ENCODE peak calls at places on chromosomes 7 and 10, in five cellular contexts. One of them, this sample, is unnamed.
A peak's percentile ranks its signal among the peaks of the same experiment; 100 is the strongest.

GRCh38 chr10:132837905-132838304 is 52.0 kb upstream of the NKX6-2 start:
- DNase-seq in GM12865: no peak
- DNase-seq in GM23338: no peak
- DNase-seq in lower lobe of right lung: no peak
- DNase-seq in astrocyte: no peak
- DNase-seq in this sample: no peak

GRCh38 chr10:113458461-113458860 is 94.4 kb upstream of the HABP2 start:
- DNase-seq in GM12865: no peak
- DNase-seq in GM23338: no peak
- DNase-seq in lower lobe of right lung: no peak
- DNase-seq in astrocyte: no peak
- DNase-seq in this sample: no peak

GRCh38 chr7:91892821-91893340 is 12.4 kb upstream of the MTERF1 start:
- DNase-seq in GM12865: no peak
- DNase-seq in GM23338: no peak
- DNase-seq in lower lobe of right lung: no peak
- DNase-seq in astrocyte: peak; percentile 76
- DNase-seq in this sample: no peak

GRCh38 chr10:26931223-26931622 is 70.5 kb upstream of the ABI1 start:
- DNase-seq in GM12865: peak; percentile 51
- DNase-seq in GM23338: peak; percentile 83
- DNase-seq in lower lobe of right lung: no peak
- DNase-seq in astrocyte: no peak
- DNase-seq in this sample: no peak

GRCh38 chr7:32594965-32595364 is 99.7 kb downstream of the AVL9 start:
- DNase-seq in GM12865: no peak
- DNase-seq in GM23338: no peak
- DNase-seq in lower lobe of right lung: no peak
- DNase-seq in astrocyte: peak; percentile 45
- DNase-seq in this sample: no peak

GRCh38 chr7:50552921-50553320 is 12.3 kb downstream of the DDC start:
- DNase-seq in GM12865: peak; percentile 21
- DNase-seq in GM23338: peak; percentile 57
- DNase-seq in lower lobe of right lung: no peak
- DNase-seq in astrocyte: peak; percentile 37
- DNase-seq in this sample: peak; percentile 21

GRCh38 chr7:41916450-41916927 is 213.6 kb upstream of the INHBA start:
- DNase-seq in GM12865: no peak
- DNase-seq in GM23338: no peak
- DNase-seq in lower lobe of right lung: no peak
- DNase-seq in astrocyte: peak; percentile 99
- DNase-seq in this sample: peak; percentile 44

GRCh38 chr7:141193066-141193465 is 119.2 kb downstream of the TMEM178B start:
- DNase-seq in GM12865: no peak
- DNase-seq in GM23338: no peak
- DNase-seq in lower lobe of right lung: no peak
- DNase-seq in astrocyte: no peak
- DNase-seq in this sample: no peak

GRCh38 chr10:78312197-78313046 is 278.8 kb downstream of the RPS24 start:
- DNase-seq in GM12865: no peak
- DNase-seq in GM23338: no peak
- DNase-seq in lower lobe of right lung: no peak
- DNase-seq in astrocyte: peak; percentile 74
- DNase-seq in this sample: no peak

GRCh38 chr10:11616021-11616420 is 4.6 kb upstream of the USP6NL start:
- DNase-seq in GM12865: no peak
- DNase-seq in GM23338: no peak
- DNase-seq in lower lobe of right lung: no peak
- DNase-seq in astrocyte: no peak
- DNase-seq in this sample: no peak

GRCh38 chr7:144474800-144475521 is 71.5 kb upstream of the NOBOX start:
- DNase-seq in GM12865: no peak
- DNase-seq in GM23338: no peak
- DNase-seq in lower lobe of right lung: no peak
- DNase-seq in astrocyte: no peak
- DNase-seq in this sample: peak; percentile 13

GRCh38 chr10:47043928-47044544 is 132.8 kb downstream of the PTPN20 start:
- DNase-seq in GM12865: no peak
- DNase-seq in GM23338: no peak
- DNase-seq in lower lobe of right lung: peak; percentile 39
- DNase-seq in astrocyte: no peak
- DNase-seq in this sample: no peak

GRCh38 chr10:72736176-72736795 is 44.3 kb downstream of the MCU start:
- DNase-seq in GM12865: no peak
- DNase-seq in GM23338: no peak
- DNase-seq in lower lobe of right lung: no peak
- DNase-seq in astrocyte: peak; percentile 24
- DNase-seq in this sample: peak; percentile 73

GRCh38 chr10:125153693-125154490 is 6.5 kb downstream of the CTBP2 start:
- DNase-seq in GM12865: no peak
- DNase-seq in GM23338: no peak
- DNase-seq in lower lobe of right lung: no peak
- DNase-seq in astrocyte: peak; percentile 56
- DNase-seq in this sample: no peak

GRCh38 chr10:48478469-48478868 is 126.4 kb downstream of the ARHGAP22 start:
- DNase-seq in GM12865: no peak
- DNase-seq in GM23338: no peak
- DNase-seq in lower lobe of right lung: no peak
- DNase-seq in astrocyte: no peak
- DNase-seq in this sample: no peak

GRCh38 chr7:131553906-131554305 is 2.5 kb downstream of the PODXL start:
- DNase-seq in GM12865: no peak
- DNase-seq in GM23338: no peak
- DNase-seq in lower lobe of right lung: no peak
- DNase-seq in astrocyte: no peak
- DNase-seq in this sample: no peak

GRCh38 chr7:33262476-33262875 is 133.1 kb downstream of the BBS9 start:
- DNase-seq in GM12865: no peak
- DNase-seq in GM23338: peak; percentile 22
- DNase-seq in lower lobe of right lung: no peak
- DNase-seq in astrocyte: peak; percentile 27
- DNase-seq in this sample: no peak

GRCh38 chr10:11035318-11035920 is 17.7 kb downstream of the CELF2 start:
- DNase-seq in GM12865: no peak
- DNase-seq in GM23338: peak; percentile 59
- DNase-seq in lower lobe of right lung: no peak
- DNase-seq in astrocyte: peak; percentile 80
- DNase-seq in this sample: peak; percentile 6

GRCh38 chr7:14835399-14835798 is 67.2 kb downstream of the DGKB start:
- DNase-seq in GM12865: no peak
- DNase-seq in GM23338: no peak
- DNase-seq in lower lobe of right lung: no peak
- DNase-seq in astrocyte: no peak
- DNase-seq in this sample: peak; percentile 55

GRCh38 chr7:108368466-108368865 is 87.8 kb downstream of the NRCAM start:
- DNase-seq in GM12865: no peak
- DNase-seq in GM23338: no peak
- DNase-seq in lower lobe of right lung: no peak
- DNase-seq in astrocyte: no peak
- DNase-seq in this sample: no peak

GRCh38 chr7:30863694-30864011 is 48.0 kb upstream of the AQP1 start:
- DNase-seq in GM12865: no peak
- DNase-seq in GM23338: no peak
- DNase-seq in lower lobe of right lung: no peak
- DNase-seq in astrocyte: peak; percentile 24
- DNase-seq in this sample: no peak

GRCh38 chr10:69892436-69893215 is 90.9 kb downstream of the COL13A1 start:
- DNase-seq in GM12865: no peak
- DNase-seq in GM23338: no peak
- DNase-seq in lower lobe of right lung: no peak
- DNase-seq in astrocyte: no peak
- DNase-seq in this sample: no peak

DNA sequence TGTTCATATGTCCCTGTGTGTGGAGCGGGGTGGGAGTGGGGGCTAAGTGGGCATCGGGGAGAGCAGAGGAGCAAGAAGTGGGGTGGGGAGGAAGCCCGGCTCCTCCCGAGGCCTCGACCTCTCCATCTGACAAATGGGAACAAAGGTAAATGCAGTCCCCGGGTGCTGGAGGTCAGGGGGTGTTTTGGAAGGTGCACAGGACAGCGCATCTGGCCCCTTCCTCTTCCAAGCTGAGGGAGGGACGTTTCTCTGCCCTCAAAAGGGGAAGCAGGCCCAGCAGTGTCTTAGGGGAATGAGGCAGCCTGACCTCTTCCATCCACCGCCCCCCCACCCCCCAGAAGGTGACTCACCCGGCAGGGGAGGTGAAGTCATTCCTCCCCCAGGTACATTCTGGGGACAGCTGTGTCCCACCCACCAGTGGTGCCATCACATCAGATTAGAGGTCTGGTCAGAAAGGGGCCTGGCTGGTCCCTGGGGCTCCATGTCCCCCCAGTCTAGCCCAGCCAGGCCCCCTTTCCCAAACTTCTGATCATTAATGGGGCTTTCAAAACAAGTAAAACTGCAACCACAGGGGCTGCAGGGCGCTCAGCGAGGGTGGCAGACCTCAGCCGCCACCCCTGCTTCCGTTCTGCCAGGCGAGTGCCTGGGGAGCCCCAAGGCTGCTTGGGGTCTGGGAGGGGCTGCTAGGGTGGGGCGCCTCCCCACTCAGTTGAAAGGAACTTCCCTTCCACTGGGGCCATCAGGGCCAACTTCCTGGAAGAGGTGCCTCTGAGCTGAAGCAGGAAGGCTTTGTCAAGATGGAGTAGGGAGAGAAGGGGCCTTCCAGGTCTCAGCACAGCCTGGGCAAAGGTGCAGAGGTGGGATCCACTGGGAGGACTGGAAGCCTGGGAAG is 10.7 kb downstream of the LFNG start:
- DNase-seq in GM12865: peak; percentile 64
- DNase-seq in GM23338: no peak
- DNase-seq in lower lobe of right lung: peak; percentile 78
- DNase-seq in astrocyte: no peak
- DNase-seq in this sample: no peak
- H3K4me3 ChIP-seq in GM12865: peak overlapping the region; percentile 11
- H3K4me3 ChIP-seq in GM23338: no peak overlapping the region
- H3K4me3 ChIP-seq in lower lobe of right lung: peak overlapping the region; percentile 19
- H3K4me3 ChIP-seq in astrocyte: no peak overlapping the region
- H3K4me3 ChIP-seq in this sample: no peak overlapping the region

DNA sequence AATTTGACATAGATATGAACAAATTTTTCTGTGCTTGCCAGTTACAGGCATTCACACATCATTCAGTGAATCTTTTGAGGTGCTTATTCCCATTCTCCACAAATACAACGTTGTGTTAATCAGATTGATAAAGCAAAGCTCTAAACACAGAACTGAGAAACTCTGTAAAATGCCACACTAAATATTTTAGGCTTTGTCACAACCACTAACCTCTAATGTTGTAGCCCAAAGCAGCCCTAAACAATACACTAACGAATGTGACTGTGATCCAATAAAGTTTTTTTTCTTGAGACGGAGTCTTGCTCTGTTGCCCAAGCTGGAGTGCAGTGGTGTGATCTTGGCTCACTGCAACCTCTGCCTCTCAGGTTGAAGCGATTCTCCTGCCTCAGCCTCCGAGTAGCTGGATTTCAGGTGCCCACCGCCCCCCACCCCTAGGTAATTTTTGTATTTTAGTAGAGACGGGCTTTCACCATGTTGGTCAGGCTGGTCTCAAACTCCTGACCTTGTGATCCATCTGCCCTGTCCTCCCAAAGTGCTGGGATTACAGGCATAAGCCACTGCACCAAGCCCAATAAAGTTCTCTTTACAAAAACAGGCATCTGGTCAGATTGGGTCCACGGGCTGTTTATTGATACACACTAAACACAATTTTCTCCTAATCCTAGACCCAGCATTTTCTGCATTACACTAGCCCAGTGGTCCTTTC is 6.9 kb downstream of the CYCS start:
- DNase-seq in GM12865: no peak
- DNase-seq in GM23338: no peak
- DNase-seq in lower lobe of right lung: no peak
- DNase-seq in astrocyte: no peak
- DNase-seq in this sample: no peak
- H3K4me3 ChIP-seq in GM12865: peak overlapping the region; percentile 17
- H3K4me3 ChIP-seq in GM23338: no peak overlapping the region
- H3K4me3 ChIP-seq in lower lobe of right lung: no peak overlapping the region
- H3K4me3 ChIP-seq in astrocyte: no peak overlapping the region
- H3K4me3 ChIP-seq in this sample: no peak overlapping the region

DNA sequence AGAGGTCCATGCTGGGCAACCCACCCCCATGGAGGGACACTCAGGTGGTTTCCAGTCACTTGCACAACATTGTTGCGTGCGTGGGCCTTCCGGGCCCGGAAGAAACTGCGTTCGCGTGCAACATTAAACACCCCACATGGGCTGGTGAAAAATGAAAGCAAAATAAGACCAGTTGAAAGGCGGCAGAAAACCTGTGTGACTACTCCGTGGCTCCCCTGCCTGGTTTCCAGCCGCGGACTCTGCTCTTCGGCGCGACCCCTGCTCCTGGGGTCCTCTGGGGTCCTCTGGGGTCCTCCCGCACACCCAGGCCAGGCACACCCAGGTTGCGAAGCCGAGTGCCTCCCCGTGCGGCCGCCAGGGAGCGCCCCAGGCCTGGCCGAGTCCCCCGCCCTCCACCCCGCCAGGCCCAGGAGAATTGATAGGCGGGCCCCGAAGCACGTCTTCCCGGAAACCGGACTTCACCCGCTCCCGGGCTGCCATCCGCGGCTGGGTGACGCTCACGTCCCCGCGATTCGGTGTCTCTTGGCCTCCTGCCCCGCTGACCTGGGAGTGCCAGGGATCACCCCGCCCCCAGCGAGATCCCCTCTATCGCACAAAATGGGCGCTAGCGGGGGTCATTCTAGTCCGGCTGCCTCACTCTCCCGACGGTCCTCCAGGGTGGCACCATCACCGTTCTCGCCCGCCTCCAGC is 1.9 kb upstream of the SH2D4B start:
- DNase-seq in GM12865: peak; percentile 93
- DNase-seq in GM23338: peak; percentile 82
- DNase-seq in lower lobe of right lung: peak; percentile 86
- DNase-seq in astrocyte: no peak
- DNase-seq in this sample: peak; percentile 59
- H3K4me3 ChIP-seq in GM12865: peak overlapping the region; percentile 78
- H3K4me3 ChIP-seq in GM23338: peak overlapping the region; percentile 62
- H3K4me3 ChIP-seq in lower lobe of right lung: peak overlapping the region; percentile 62
- H3K4me3 ChIP-seq in astrocyte: no peak overlapping the region
- H3K4me3 ChIP-seq in this sample: peak overlapping the region; percentile 26

DNA sequence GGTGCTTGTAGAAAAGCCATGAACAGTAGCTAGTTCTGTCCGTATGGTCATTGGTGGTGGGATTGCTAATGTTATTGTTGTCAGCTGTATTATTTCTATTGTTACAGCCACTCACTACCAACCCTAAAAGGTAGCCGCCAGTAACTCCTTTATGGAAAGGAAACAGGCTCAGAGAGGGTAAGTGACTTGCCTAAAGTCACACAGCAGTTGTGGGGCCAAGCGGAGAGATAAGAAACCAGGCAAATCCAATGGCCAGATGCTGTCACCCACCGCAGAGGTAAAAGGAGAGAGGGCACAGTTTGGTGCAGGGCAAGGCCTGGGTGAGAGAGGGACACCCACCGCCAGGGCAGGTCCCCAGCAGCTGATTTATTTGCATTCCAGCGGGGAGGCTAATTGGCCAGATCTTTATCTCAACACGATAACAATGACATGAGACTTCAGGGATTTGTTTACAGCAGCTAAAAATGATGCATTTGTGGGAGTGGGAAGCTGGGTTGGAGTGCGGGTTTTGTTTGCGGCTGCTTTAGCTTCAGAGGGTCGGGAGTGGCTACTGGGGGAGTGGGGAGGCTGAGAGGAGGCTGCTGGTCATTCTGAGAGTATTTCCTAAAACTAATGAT is 8.6 kb upstream of the NKX2-3 start:
- DNase-seq in GM12865: no peak
- DNase-seq in GM23338: peak; percentile 41
- DNase-seq in lower lobe of right lung: no peak
- DNase-seq in astrocyte: no peak
- DNase-seq in this sample: no peak
- H3K4me3 ChIP-seq in GM12865: no peak overlapping the region
- H3K4me3 ChIP-seq in GM23338: peak overlapping the region; percentile 67
- H3K4me3 ChIP-seq in lower lobe of right lung: no peak overlapping the region
- H3K4me3 ChIP-seq in astrocyte: no peak overlapping the region
- H3K4me3 ChIP-seq in this sample: no peak overlapping the region